ENCODE peak calls at places on chromosomes 3 and 15, in seven cellular contexts. E is tibial nerve, H is ovary, I is ascending aorta, F is mammary epithelial cell, Y is thyroid gland, A is MM.1S. O is an unnamed sample.

GRCh38 chr3:115428825-115429224 is 194.5 kb upstream of the GAP43 start:
- DNase-seq in Y (peak; percentile 2), E (no peak), I (no peak), H (no peak), A (no peak), F (no peak), O (no peak)

GRCh38 chr15:64635486-64635815 is 139.9 kb downstream of the RBPMS2 start:
- DNase-seq in E (peak; percentile 34), I (no peak), H (no peak), F (peak; percentile 75), Y (peak; percentile 26), A (no peak), O (no peak)

GRCh38 chr15:94259863-94260262 is 28.5 kb downstream of the MCTP2 start:
- DNase-seq in Y (no peak), A (no peak), E (no peak), I (no peak), F (no peak), H (no peak), O (no peak)

GRCh38 chr3:192038726-192039125 is 577.8 kb downstream of the PYDC2 start:
- DNase-seq in I (no peak), H (no peak), E (no peak), A (peak; percentile 99), F (peak; percentile 75), Y (no peak), O (no peak)

GRCh38 chr3:169104972-169105371 is 558.5 kb downstream of the MECOM start:
- DNase-seq in I (no peak), Y (no peak), A (no peak), F (no peak), E (no peak), H (no peak), O (no peak)

GRCh38 chr3:162224736-162225135 is 728.1 kb downstream of the OTOL1 start:
- DNase-seq in H (no peak), F (peak; percentile 3), Y (no peak), A (no peak), I (no peak), E (no peak), O (no peak)

GRCh38 chr15:53072077-53072476 is 281.9 kb upstream of the ONECUT1 start:
- DNase-seq in I (no peak), A (peak; percentile 58), Y (peak; percentile 4), F (peak; percentile 95), E (no peak), H (no peak), O (no peak)

GRCh38 chr3:4310971-4311370 is 7.8 kb downstream of the SETMAR start:
- DNase-seq in H (no peak), I (no peak), F (no peak), A (no peak), Y (no peak), E (no peak), O (no peak)

GRCh38 chr3:126309162-126309561 is 48.0 kb downstream of the KLF15 start:
- DNase-seq in I (no peak), E (no peak), A (no peak), F (no peak), Y (no peak), H (peak; percentile 19), O (no peak)

GRCh38 chr15:43915820-43916660 is 89.2 kb downstream of the WDR76 start:
- DNase-seq in A (no peak), E (peak; percentile 25), Y (peak; percentile 70), H (no peak), I (no peak), F (no peak), O (no peak)

GRCh38 chr3:170469151-170470062 is 50.7 kb downstream of the CLDN11 start:
- DNase-seq in F (no peak), Y (no peak), I (no peak), A (no peak), E (peak; percentile 41), H (no peak), O (no peak)

GRCh38 chr3:119858957-119859356 is 77.1 kb downstream of the NR1I2 start:
- DNase-seq in F (no peak), Y (no peak), I (no peak), E (no peak), H (no peak), A (no peak), O (no peak)

GRCh38 chr3:64341355-64341754 is 116.1 kb upstream of the PRICKLE2 start:
- DNase-seq in E (no peak), Y (no peak), H (peak; percentile 62), F (no peak), A (no peak), I (no peak), O (no peak)

GRCh38 chr3:64343692-64344440 is 118.6 kb upstream of the PRICKLE2 start:
- DNase-seq in E (no peak), I (no peak), Y (no peak), F (peak; percentile 59), H (no peak), A (no peak), O (no peak)

GRCh38 chr3:64342940-64343691 is 117.8 kb upstream of the PRICKLE2 start:
- DNase-seq in H (no peak), Y (no peak), A (no peak), E (no peak), F (peak; percentile 91), I (no peak), O (no peak)

GRCh38 chr3:64344721-64345207 is 119.5 kb upstream of the PRICKLE2 start:
- DNase-seq in F (peak; percentile 74), E (no peak), H (no peak), Y (no peak), I (no peak), A (no peak), O (no peak)

GRCh38 chr3:64340636-64341240 is 115.5 kb upstream of the PRICKLE2 start:
- DNase-seq in H (no peak), Y (no peak), I (no peak), F (peak; percentile 57), E (no peak), A (no peak), O (no peak)
- H3K27ac ChIP-seq in H (no peak overlapping the region), Y (no peak overlapping the region), I (no peak overlapping the region), F (no peak overlapping the region), E (no peak overlapping the region), A (no peak overlapping the region), O (no peak overlapping the region)

GRCh38 chr3:14150078-14150477 is 25.2 kb downstream of the TMEM43 start:
- DNase-seq in A (no peak), I (no peak), H (no peak), F (no peak), E (no peak), Y (no peak), O (no peak)

GRCh38 chr3:14147063-14147435 is 22.2 kb downstream of the TMEM43 start:
- DNase-seq in H (no peak), A (no peak), I (no peak), E (no peak), F (no peak), Y (no peak), O (no peak)

GRCh38 chr3:14147617-14148016 is 22.8 kb downstream of the TMEM43 start:
- DNase-seq in H (no peak), A (no peak), E (no peak), I (no peak), F (no peak), Y (no peak), O (no peak)

GRCh38 chr3:14146381-14147062 is 21.7 kb downstream of the TMEM43 start:
- DNase-seq in Y (no peak), E (no peak), A (no peak), I (no peak), F (no peak), H (no peak), O (no peak)

DNA sequence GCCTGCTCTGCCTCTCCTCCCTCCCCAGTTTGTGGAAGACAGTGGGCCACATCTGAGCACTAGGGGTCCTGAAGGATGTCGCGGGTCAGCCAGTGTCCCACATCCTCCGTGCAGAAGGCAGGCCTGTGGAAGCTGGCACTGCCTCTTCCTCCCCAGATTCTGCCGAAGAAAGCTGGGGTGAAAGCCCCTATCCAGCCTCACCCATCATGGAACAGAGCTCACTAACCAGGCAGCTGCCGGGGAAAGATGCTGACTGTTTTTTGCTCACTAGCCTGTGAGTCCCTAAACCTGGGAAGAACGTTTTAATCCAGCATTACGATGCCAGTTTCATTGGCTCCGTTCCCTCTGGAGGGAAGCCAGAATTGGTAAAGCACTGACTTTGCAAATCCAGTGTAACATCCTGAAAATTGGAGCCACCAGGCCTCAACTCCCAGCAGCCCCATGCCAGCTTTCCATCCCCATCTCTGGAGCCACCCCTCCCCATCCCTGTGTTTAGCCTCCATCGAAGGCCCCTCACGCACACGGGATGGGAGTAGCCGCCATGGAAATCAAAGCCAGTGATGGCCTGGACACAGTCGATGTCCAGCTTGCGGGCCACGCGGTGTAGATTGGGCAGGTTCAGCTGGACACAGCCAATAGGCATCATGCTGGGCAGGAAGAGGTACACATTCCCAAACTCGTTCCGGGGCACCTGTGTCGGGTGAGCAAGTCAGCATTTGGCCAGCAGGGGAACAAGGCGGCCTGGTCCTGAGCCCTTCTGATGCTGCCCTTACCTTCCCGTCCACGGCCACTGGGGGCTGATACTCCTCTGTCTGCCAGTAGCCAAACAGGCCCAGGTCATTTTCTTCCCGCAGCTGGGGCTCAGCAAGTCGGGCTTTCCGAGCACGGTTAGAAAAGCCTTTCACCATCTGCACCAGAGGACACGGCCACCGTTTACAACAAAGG is 23.5 kb downstream of the TMEM43 start:
- DNase-seq in A (no peak), I (no peak), E (no peak), H (peak; percentile 37), F (no peak), Y (peak; percentile 41), O (no peak)
- TF ChIP-seq CTCF in A (no peak), I (no peak), E (no peak), H (no peak), F (peak; percentile 7), Y (no peak), O (no peak)

GRCh38 chr15:89110060-89110459 is 21.8 kb downstream of the ABHD2 start:
- DNase-seq in I (no peak), A (no peak), Y (no peak), F (no peak), E (no peak), H (no peak), O (no peak)

GRCh38 chr15:89106200-89106599 is 17.9 kb downstream of the ABHD2 start:
- DNase-seq in Y (no peak), F (no peak), H (no peak), E (no peak), A (no peak), I (no peak), O (no peak)

GRCh38 chr15:89111352-89111751 is 23.1 kb downstream of the ABHD2 start:
- DNase-seq in F (no peak), E (no peak), I (no peak), Y (no peak), A (no peak), H (no peak), O (no peak)

GRCh38 chr15:89107984-89108383 is 19.7 kb downstream of the ABHD2 start:
- DNase-seq in H (no peak), Y (no peak), A (no peak), F (no peak), I (no peak), E (no peak), O (no peak)

GRCh38 chr15:89108865-89109660 is 20.8 kb downstream of the ABHD2 start:
- DNase-seq in I (no peak), Y (no peak), A (no peak), H (no peak), F (no peak), E (no peak), O (no peak)
- H3K27ac ChIP-seq in I (peak overlapping the region; percentile 96), Y (no peak overlapping the region), A (no peak overlapping the region), H (no peak overlapping the region), F (no peak overlapping the region), E (no peak overlapping the region), O (no peak overlapping the region)

DNA sequence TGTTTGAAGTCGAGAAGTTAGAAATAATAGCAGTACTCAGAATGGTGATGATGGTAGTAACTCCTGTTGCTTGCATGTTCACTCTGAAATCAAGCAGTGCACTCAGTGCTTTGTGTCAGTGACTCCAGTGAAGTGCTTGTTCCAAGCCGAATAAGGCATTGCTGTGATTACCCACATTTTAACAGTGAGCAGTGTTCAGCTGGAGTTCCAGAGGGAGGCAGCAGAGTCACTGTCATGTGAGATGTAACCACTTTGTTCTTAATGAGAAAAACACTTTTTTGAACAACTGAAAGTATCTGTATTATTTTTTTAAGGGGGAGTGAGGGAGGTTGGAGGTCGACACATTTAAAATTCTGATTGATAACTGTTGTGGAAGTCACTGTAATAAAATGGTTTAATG is 3.7 kb downstream of the MDFIC2 start:
- DNase-seq in F (no peak), Y (peak; percentile 39), I (no peak), H (no peak), E (no peak), A (peak; percentile 19), O (no peak)
- TF ChIP-seq CTCF in F (peak; percentile 38), Y (peak; percentile 32), I (no peak), H (no peak), E (no peak), A (peak; percentile 43), O (no peak)